ENCODE peak calls at places on chromosomes 7 and 10, in five cellular contexts. M is brain microvascular endothelial cell, Y is Panc1, S is HL-60, J is psoas muscle. P is an unnamed sample.

GRCh38 chr10:60944159-60944909 is at the start of gene RHOBTB1:
- DNase-seq in M (peak; percentile 74), S (peak; percentile 16), J (peak; percentile 83), Y (no peak), P (peak; percentile 54)

GRCh38 chr10:128050937-128051336 is 75.3 kb downstream of the MKI67 start:
- DNase-seq in Y (no peak), M (no peak), S (no peak), J (no peak), P (peak; percentile 36)

GRCh38 chr7:36441344-36442022 is 51.8 kb downstream of the ANLN start:
- DNase-seq in M (no peak), Y (no peak), J (no peak), S (no peak), P (no peak)

GRCh38 chr7:20158684-20159083 is 58.5 kb downstream of the MACC1 start:
- DNase-seq in Y (no peak), J (no peak), M (no peak), S (no peak), P (no peak)

GRCh38 chr10:49112098-49112497 is 3.2 kb downstream of the VSTM4 start:
- DNase-seq in S (no peak), M (no peak), J (no peak), Y (no peak), P (peak; percentile 68)

GRCh38 chr10:86711957-86712708 is 43.8 kb downstream of the LDB3 start:
- DNase-seq in S (no peak), Y (no peak), J (peak; percentile 47), M (no peak), P (peak; percentile 37)

GRCh38 chr10:12631787-12632562 is 282.6 kb downstream of the CAMK1D start:
- DNase-seq in S (no peak), J (no peak), Y (no peak), M (no peak), P (no peak)

GRCh38 chr10:121243003-121243898 is 355.0 kb downstream of the FGFR2 start:
- DNase-seq in Y (no peak), S (no peak), M (no peak), J (no peak), P (no peak)

GRCh38 chr7:112942981-112943380 is 143.6 kb downstream of the GPR85 start:
- DNase-seq in S (no peak), M (no peak), Y (no peak), J (no peak), P (no peak)

GRCh38 chr7:98733036-98733435 is 116.0 kb downstream of the NPTX2 start:
- DNase-seq in Y (peak; percentile 25), S (peak; percentile 45), J (no peak), M (peak; percentile 31), P (no peak)

GRCh38 chr7:116899308-116899707 is 36.9 kb downstream of the CAPZA2 start:
- DNase-seq in M (no peak), J (no peak), S (peak; percentile 22), Y (no peak), P (no peak)

GRCh38 chr7:19698331-19698730 is 10.5 kb downstream of the POLR1F start:
- DNase-seq in Y (no peak), S (no peak), M (no peak), J (no peak), P (no peak)

GRCh38 chr7:71694678-71695077 is 562.7 kb downstream of the GALNT17 start:
- DNase-seq in Y (no peak), J (no peak), M (no peak), S (no peak), P (no peak)

GRCh38 chr7:16929146-16929762 is 47.5 kb upstream of the AGR3 start:
- DNase-seq in Y (no peak), M (no peak), S (peak; percentile 61), J (no peak), P (no peak)

GRCh38 chr10:69382382-69383117 is 34.2 kb downstream of the TACR2 start:
- DNase-seq in J (no peak), S (no peak), M (peak; percentile 91), Y (no peak), P (no peak)

GRCh38 chr7:118059209-118059608 is 124.8 kb upstream of the LSM8 start:
- DNase-seq in J (no peak), S (no peak), Y (no peak), M (no peak), P (no peak)

GRCh38 chr7:118057404-118057803 is 126.6 kb upstream of the LSM8 start:
- DNase-seq in J (no peak), S (no peak), Y (no peak), M (peak; percentile 23), P (no peak)

DNA sequence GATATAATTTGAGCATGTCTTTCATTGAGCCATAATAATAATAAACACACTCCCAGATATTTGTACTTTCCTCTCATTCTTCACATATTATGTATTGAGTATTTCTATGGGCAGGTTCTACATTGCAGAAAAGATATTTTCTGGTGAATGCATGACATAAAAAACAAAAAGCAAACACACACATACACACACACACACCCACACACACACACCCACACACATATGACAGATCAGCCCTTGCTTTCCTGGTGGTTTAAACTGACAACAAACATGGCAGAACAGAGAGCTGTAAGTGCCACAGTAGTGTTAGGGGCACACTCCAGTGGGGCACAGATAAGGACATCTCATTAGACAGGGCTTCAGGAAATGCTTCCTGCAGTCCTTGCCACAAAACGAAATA is 123.3 kb upstream of the LSM8 start:
- DNase-seq in J (no peak), M (no peak), S (no peak), Y (no peak), P (no peak)
- TF ChIP-seq CTCF in J (no peak), M (no peak), S (no peak), Y (no peak), P (no peak)

GRCh38 chr10:107409517-107409916 is 245.0 kb upstream of the SORCS1 start:
- DNase-seq in S (no peak), Y (no peak), J (no peak), M (peak; percentile 1), P (no peak)
- TF ChIP-seq CTCF in S (peak; percentile 44), Y (peak; percentile 30), J (no peak), M (peak; percentile 46), P (no peak)

GRCh38 chr7:149001427-149002068 is 26.8 kb downstream of the PDIA4 start:
- DNase-seq in Y (no peak), M (no peak), S (no peak), J (no peak), P (no peak)
- TF ChIP-seq CTCF in Y (no peak), M (no peak), S (no peak), J (no peak), P (no peak)

GRCh38 chr10:16520900-16521299 is 779 bp downstream of the C1QL3 start:
- DNase-seq in M (no peak), Y (no peak), S (no peak), J (no peak), P (no peak)
- TF ChIP-seq CTCF in M (peak; percentile 55), Y (peak; percentile 61), S (no peak), J (no peak), P (no peak)

DNA sequence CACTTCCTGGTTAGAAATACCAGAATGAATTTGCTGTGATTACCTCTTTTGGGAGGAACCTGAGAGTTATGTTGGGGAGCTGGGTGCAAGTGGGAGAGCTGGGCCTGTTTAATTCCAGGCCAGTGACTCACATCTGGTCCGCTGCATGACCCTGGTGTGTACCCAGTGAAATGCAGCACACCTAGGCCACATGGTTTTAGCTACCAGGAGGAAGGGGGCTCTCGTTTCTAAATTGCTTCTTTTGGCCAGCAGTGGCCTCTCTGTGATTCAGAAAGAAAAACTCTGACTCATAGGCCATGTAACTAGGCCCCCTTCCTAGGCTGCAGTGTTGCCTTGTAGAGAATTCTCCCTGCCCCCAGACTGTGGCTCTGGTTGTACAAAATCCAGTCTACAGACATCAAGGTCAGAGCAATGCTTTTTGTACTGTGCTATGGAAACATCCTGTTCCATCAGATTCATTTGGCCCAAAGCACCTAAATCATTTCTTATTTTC is 6.7 kb downstream of the AGFG2 start:
- DNase-seq in Y (peak; percentile 88), S (no peak), J (no peak), M (peak; percentile 88), P (no peak)
- TF ChIP-seq CTCF in Y (no peak), S (no peak), J (no peak), M (peak; percentile 43), P (no peak)

GRCh38 chr10:85599081-85599480 is 767.5 kb downstream of the GRID1 start:
- DNase-seq in Y (no peak), S (no peak), M (no peak), J (no peak), P (no peak)
- TF ChIP-seq CTCF in Y (no peak), S (no peak), M (no peak), J (no peak), P (no peak)

GRCh38 chr7:129169705-129170319 is 18.6 kb upstream of the SMO start:
- DNase-seq in M (no peak), Y (no peak), J (no peak), S (no peak), P (no peak)
- TF ChIP-seq CTCF in M (no peak), Y (no peak), J (no peak), S (no peak), P (no peak)

GRCh38 chr10:110919349-110919931 is at the start of gene SHOC2:
- DNase-seq in M (no peak), Y (no peak), J (peak; percentile 99), S (no peak), P (peak; percentile 100)
- TF ChIP-seq CTCF in M (peak; percentile 46), Y (peak; percentile 25), J (peak; percentile 14), S (no peak), P (no peak)

DNA sequence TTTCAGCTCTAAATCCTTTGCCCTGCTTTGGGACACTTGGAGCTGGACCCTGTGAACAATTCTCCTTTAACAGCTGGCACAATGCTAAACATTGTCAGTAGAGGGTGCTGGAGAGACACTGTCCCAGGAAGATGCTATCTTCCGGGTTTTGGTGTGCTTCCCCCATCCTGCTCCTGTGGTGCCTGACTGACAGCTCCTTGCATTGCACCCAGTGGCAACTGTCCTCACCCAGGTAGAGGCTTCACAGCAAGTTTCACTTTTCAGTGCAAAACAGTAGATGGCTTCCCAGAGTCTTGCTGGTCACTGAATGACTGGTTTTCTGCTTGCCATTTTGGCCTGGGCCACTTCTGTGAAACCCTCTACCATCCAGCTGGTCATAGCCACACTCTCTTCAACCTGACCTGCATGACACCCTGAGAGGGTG is 77.3 kb downstream of the CDC14C start:
- DNase-seq in S (peak; percentile 8), Y (peak; percentile 32), J (no peak), M (no peak), P (no peak)
- TF ChIP-seq CTCF in S (peak; percentile 77), Y (peak; percentile 82), J (no peak), M (peak; percentile 29), P (no peak)

GRCh38 chr10:7826971-7827370 is 8.7 kb downstream of the TAF3 start:
- DNase-seq in J (no peak), S (no peak), M (peak; percentile 73), Y (no peak), P (no peak)
- TF ChIP-seq CTCF in J (no peak), S (no peak), M (peak; percentile 68), Y (no peak), P (no peak)